ENCODE peak calls at places on chromosomes 7 and 10, in eight cellular contexts. C, F, S, Q, X, K, T and P are unnamed samples.

GRCh38 chr7:82677493-82677892 is 233.9 kb upstream of the CACNA2D1 start:
- DNase-seq in C (no peak), F (peak), S (no peak), Q (no peak), X (no peak), K (no peak), T (peak), P (peak)

GRCh38 chr7:1777122-1777521 is 107.0 kb downstream of the ELFN1 start:
- DNase-seq in C (no peak), F (no peak), S (no peak), Q (peak), X (no peak), K (no peak), T (no peak), P (no peak)

GRCh38 chr10:73920084-73920483 is 9.2 kb downstream of the PLAU start:
- DNase-seq in C (no peak), F (no peak), S (peak), Q (peak), X (peak), K (no peak), T (no peak), P (peak)

GRCh38 chr10:114389429-114389828 is 14.9 kb downstream of the AFAP1L2 start:
- DNase-seq in C (no peak), F (no peak), S (peak), Q (peak), X (peak), K (no peak), T (peak), P (no peak)

GRCh38 chr7:40536406-40536805 is 401.6 kb downstream of the SUGCT start:
- DNase-seq in C (no peak), F (no peak), S (no peak), Q (no peak), X (no peak), K (no peak), T (peak), P (no peak)

GRCh38 chr10:132277311-132277741 is 30.4 kb downstream of the STK32C start:
- DNase-seq in C (no peak), F (no peak), S (no peak), Q (no peak), X (no peak), K (no peak), T (no peak), P (no peak)

GRCh38 chr10:96017227-96017687 is 26.1 kb upstream of the CCNJ start:
- DNase-seq in C (no peak), F (no peak), S (peak), Q (no peak), X (peak), K (peak), T (peak), P (no peak)

GRCh38 chr10:71348850-71349249 is 29.8 kb downstream of the SLC29A3 start:
- DNase-seq in C (no peak), F (no peak), S (no peak), Q (no peak), X (no peak), K (no peak), T (no peak), P (no peak)

GRCh38 chr7:41816111-41816510 is 113.2 kb upstream of the INHBA start:
- DNase-seq in C (no peak), F (no peak), S (no peak), Q (no peak), X (no peak), K (no peak), T (peak), P (no peak)

GRCh38 chr7:79968894-79969293 is 165.7 kb upstream of the GNAI1 start:
- DNase-seq in C (no peak), F (no peak), S (no peak), Q (no peak), X (no peak), K (no peak), T (no peak), P (no peak)

GRCh38 chr7:111568870-111569462 is 6.7 kb upstream of the IMMP2L start:
- DNase-seq in C (no peak), F (no peak), S (no peak), Q (no peak), X (no peak), K (no peak), T (no peak), P (no peak)